ENCODE peak calls at places on chromosome 17, in five cellular contexts. One of them, this sample, is unnamed.
A peak's percentile ranks its signal among the peaks of the same experiment; 100 is the strongest.

GRCh38 chr17:77494664-77495435 is 354.1 kb downstream of the SEC14L1 start:
- DNase-seq in CD8-positive, alpha-beta T cell: peak; percentile 74
- DNase-seq in A549: peak; percentile 77
- DNase-seq in ascending aorta: no peak
- DNase-seq in endothelial cell of umbilical vein: peak; percentile 60
- DNase-seq in this sample: peak; percentile 49

GRCh38 chr17:66275651-66276050 is 26.8 kb upstream of the PRKCA start:
- DNase-seq in CD8-positive, alpha-beta T cell: no peak
- DNase-seq in A549: peak; percentile 97
- DNase-seq in ascending aorta: peak; percentile 24
- DNase-seq in endothelial cell of umbilical vein: peak; percentile 90
- DNase-seq in this sample: peak; percentile 72

GRCh38 chr17:45869676-45870341 is 24.5 kb upstream of the MAPT start:
- DNase-seq in CD8-positive, alpha-beta T cell: no peak
- DNase-seq in A549: no peak
- DNase-seq in ascending aorta: no peak
- DNase-seq in endothelial cell of umbilical vein: no peak
- DNase-seq in this sample: no peak

GRCh38 chr17:82231562-82232321 is 2.9 kb downstream of the SLC16A3 start:
- DNase-seq in CD8-positive, alpha-beta T cell: no peak
- DNase-seq in A549: peak; percentile 93
- DNase-seq in ascending aorta: peak; percentile 54
- DNase-seq in endothelial cell of umbilical vein: peak; percentile 35
- DNase-seq in this sample: no peak

GRCh38 chr17:29573558-29573870 is 5.0 kb downstream of the TP53I13 start:
- DNase-seq in CD8-positive, alpha-beta T cell: no peak
- DNase-seq in A549: no peak
- DNase-seq in ascending aorta: no peak
- DNase-seq in endothelial cell of umbilical vein: no peak
- DNase-seq in this sample: no peak

GRCh38 chr17:75779250-75779986 is 5.2 kb upstream of the UNK start:
- DNase-seq in CD8-positive, alpha-beta T cell: peak; percentile 91
- DNase-seq in A549: peak; percentile 100
- DNase-seq in ascending aorta: peak; percentile 95
- DNase-seq in endothelial cell of umbilical vein: peak; percentile 100
- DNase-seq in this sample: peak; percentile 94

GRCh38 chr17:45841883-45842525 is 2.7 kb upstream of the SPPL2C start:
- DNase-seq in CD8-positive, alpha-beta T cell: no peak
- DNase-seq in A549: no peak
- DNase-seq in ascending aorta: no peak
- DNase-seq in endothelial cell of umbilical vein: no peak
- DNase-seq in this sample: no peak

GRCh38 chr17:28145348-28145747 is 102.9 kb downstream of the NLK start:
- DNase-seq in CD8-positive, alpha-beta T cell: no peak
- DNase-seq in A549: no peak
- DNase-seq in ascending aorta: no peak
- DNase-seq in endothelial cell of umbilical vein: no peak
- DNase-seq in this sample: no peak

GRCh38 chr17:49880291-49881053 is 32.6 kb upstream of the TAC4 start:
- DNase-seq in CD8-positive, alpha-beta T cell: peak; percentile 61
- DNase-seq in A549: peak; percentile 84
- DNase-seq in ascending aorta: no peak
- DNase-seq in endothelial cell of umbilical vein: peak; percentile 54
- DNase-seq in this sample: no peak

GRCh38 chr17:68570531-68570930 is 30.6 kb downstream of the FAM20A start:
- DNase-seq in CD8-positive, alpha-beta T cell: no peak
- DNase-seq in A549: no peak
- DNase-seq in ascending aorta: no peak
- DNase-seq in endothelial cell of umbilical vein: no peak
- DNase-seq in this sample: no peak

GRCh38 chr17:27462149-27462548 is 5.9 kb downstream of the KSR1 start:
- DNase-seq in CD8-positive, alpha-beta T cell: no peak
- DNase-seq in A549: no peak
- DNase-seq in ascending aorta: no peak
- DNase-seq in endothelial cell of umbilical vein: no peak
- DNase-seq in this sample: no peak

GRCh38 chr17:75684924-75685323 is 17.8 kb downstream of the SAP30BP start:
- DNase-seq in CD8-positive, alpha-beta T cell: no peak
- DNase-seq in A549: peak; percentile 82
- DNase-seq in ascending aorta: no peak
- DNase-seq in endothelial cell of umbilical vein: no peak
- DNase-seq in this sample: no peak

GRCh38 chr17:12627177-12627629 is 38.5 kb upstream of the MYOCD start:
- DNase-seq in CD8-positive, alpha-beta T cell: no peak
- DNase-seq in A549: peak; percentile 100
- DNase-seq in ascending aorta: peak; percentile 80
- DNase-seq in endothelial cell of umbilical vein: no peak
- DNase-seq in this sample: peak; percentile 89

GRCh38 chr17:15951368-15952047 is 6.6 kb downstream of the ADORA2B start:
- DNase-seq in CD8-positive, alpha-beta T cell: no peak
- DNase-seq in A549: no peak
- DNase-seq in ascending aorta: no peak
- DNase-seq in endothelial cell of umbilical vein: no peak
- DNase-seq in this sample: no peak

DNA sequence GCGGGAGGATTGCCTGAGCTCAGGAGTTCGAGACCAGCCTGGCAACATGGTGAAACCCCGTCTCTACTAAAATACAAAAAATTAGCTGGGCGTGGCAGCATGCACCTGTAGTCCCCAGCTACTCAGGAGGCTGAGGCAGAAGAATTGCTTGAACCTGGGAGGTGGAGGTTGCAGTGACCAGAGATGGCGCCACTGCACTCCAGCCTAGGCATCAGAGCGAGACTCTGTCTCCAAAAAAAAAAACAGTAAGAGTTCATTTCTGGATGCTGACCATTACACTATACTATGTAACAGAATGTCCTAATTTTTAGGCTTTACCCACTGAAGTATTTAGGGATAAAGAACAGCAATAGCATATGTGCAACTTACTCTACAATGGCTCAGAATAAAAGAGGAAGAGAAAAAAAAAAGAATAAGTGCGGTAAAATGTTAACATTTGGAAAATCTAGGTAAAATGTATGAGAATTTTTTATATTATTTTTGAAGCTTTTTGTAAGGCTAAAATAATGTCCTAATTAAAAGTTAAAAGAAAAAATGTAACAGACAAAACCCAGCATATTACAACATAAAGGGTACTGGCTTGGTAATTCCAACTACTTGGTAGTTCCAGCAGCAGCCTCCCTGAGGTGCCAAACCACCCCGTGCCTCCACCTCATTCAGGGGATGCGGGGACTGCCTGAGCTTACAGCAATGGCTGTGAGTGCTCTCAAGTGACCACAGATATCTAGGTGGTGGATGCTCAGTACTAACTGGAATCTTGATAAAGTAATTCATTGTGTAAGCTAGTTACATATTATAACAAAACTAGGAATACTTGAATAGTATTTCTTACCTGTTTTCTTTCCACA is 10.9 kb downstream of the COPS3 start:
- DNase-seq in CD8-positive, alpha-beta T cell: no peak
- DNase-seq in A549: peak; percentile 46
- DNase-seq in ascending aorta: no peak
- DNase-seq in endothelial cell of umbilical vein: peak; percentile 9
- DNase-seq in this sample: no peak
- TF ChIP-seq CTCF in CD8-positive, alpha-beta T cell: peak; percentile 29
- TF ChIP-seq CTCF in A549: peak; percentile 48
- TF ChIP-seq CTCF in ascending aorta: no peak
- TF ChIP-seq CTCF in endothelial cell of umbilical vein: peak; percentile 39
- TF ChIP-seq CTCF in this sample: no peak

GRCh38 chr17:1030684-1031557 is 34.0 kb downstream of the TIMM22 start:
- DNase-seq in CD8-positive, alpha-beta T cell: no peak
- DNase-seq in A549: no peak
- DNase-seq in ascending aorta: no peak
- DNase-seq in endothelial cell of umbilical vein: no peak
- DNase-seq in this sample: no peak
- H3K4me3 ChIP-seq in CD8-positive, alpha-beta T cell: no peak overlapping the region
- H3K4me3 ChIP-seq in A549: no peak overlapping the region
- H3K4me3 ChIP-seq in ascending aorta: peak overlapping the region; percentile 51
- H3K4me3 ChIP-seq in endothelial cell of umbilical vein: no peak overlapping the region
- H3K4me3 ChIP-seq in this sample: peak overlapping the region; percentile 67

GRCh38 chr17:64218066-64218465 is 45.0 kb downstream of the TEX2 start:
- DNase-seq in CD8-positive, alpha-beta T cell: no peak
- DNase-seq in A549: no peak
- DNase-seq in ascending aorta: no peak
- DNase-seq in endothelial cell of umbilical vein: no peak
- DNase-seq in this sample: no peak

GRCh38 chr17:64214950-64215349 is 48.1 kb downstream of the TEX2 start:
- DNase-seq in CD8-positive, alpha-beta T cell: no peak
- DNase-seq in A549: no peak
- DNase-seq in ascending aorta: no peak
- DNase-seq in endothelial cell of umbilical vein: no peak
- DNase-seq in this sample: no peak

GRCh38 chr17:64216030-64216384 is 47.1 kb downstream of the TEX2 start:
- DNase-seq in CD8-positive, alpha-beta T cell: no peak
- DNase-seq in A549: no peak
- DNase-seq in ascending aorta: no peak
- DNase-seq in endothelial cell of umbilical vein: peak; percentile 76
- DNase-seq in this sample: no peak

GRCh38 chr17:64216385-64217248 is 46.4 kb downstream of the TEX2 start:
- DNase-seq in CD8-positive, alpha-beta T cell: no peak
- DNase-seq in A549: no peak
- DNase-seq in ascending aorta: no peak
- DNase-seq in endothelial cell of umbilical vein: peak; percentile 75
- DNase-seq in this sample: no peak

DNA sequence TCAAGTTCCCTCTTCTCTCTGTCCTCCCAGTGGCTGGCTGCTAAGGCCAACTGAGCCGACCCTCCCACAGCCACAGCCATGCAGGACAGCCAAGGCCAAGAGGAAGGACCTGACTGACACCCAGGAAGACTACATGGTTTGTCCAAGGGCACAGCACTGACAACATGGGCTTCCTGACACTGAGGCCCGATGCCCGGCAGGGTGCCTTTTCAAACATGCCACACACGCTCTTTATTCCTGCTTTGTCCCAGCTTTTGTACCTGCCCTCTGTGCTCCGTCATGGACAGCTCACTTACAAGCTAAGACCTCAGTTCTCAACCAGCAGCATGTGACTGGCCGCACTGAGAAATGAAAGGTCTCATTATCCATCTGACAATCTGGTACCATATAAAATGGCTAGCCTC is 45.8 kb downstream of the TEX2 start:
- DNase-seq in CD8-positive, alpha-beta T cell: no peak
- DNase-seq in A549: no peak
- DNase-seq in ascending aorta: no peak
- DNase-seq in endothelial cell of umbilical vein: no peak
- DNase-seq in this sample: no peak
- H3K4me1 ChIP-seq in CD8-positive, alpha-beta T cell: peaks cover 20% of the 10 kb centered on the region
- H3K4me1 ChIP-seq in A549: no peaks in the 10 kb centered on the region
- H3K4me1 ChIP-seq in ascending aorta: peaks cover 11% of the 10 kb centered on the region
- H3K4me1 ChIP-seq in endothelial cell of umbilical vein: peaks cover 28% of the 10 kb centered on the region
- H3K4me1 ChIP-seq in this sample: peaks cover 33% of the 10 kb centered on the region

GRCh38 chr17:73210002-73210678 is 17.3 kb downstream of the COG1 start:
- DNase-seq in CD8-positive, alpha-beta T cell: no peak
- DNase-seq in A549: no peak
- DNase-seq in ascending aorta: no peak
- DNase-seq in endothelial cell of umbilical vein: no peak
- DNase-seq in this sample: no peak
- TF ChIP-seq CTCF in CD8-positive, alpha-beta T cell: no peak
- TF ChIP-seq CTCF in A549: peak; percentile 24
- TF ChIP-seq CTCF in ascending aorta: no peak
- TF ChIP-seq CTCF in endothelial cell of umbilical vein: peak; percentile 21
- TF ChIP-seq CTCF in this sample: peak; percentile 36

GRCh38 chr17:7882629-7883028 is 6.0 kb upstream of the CHD3 start:
- DNase-seq in CD8-positive, alpha-beta T cell: no peak
- DNase-seq in A549: no peak
- DNase-seq in ascending aorta: no peak
- DNase-seq in endothelial cell of umbilical vein: peak; percentile 6
- DNase-seq in this sample: no peak
- H3K4me3 ChIP-seq in CD8-positive, alpha-beta T cell: no peak overlapping the region
- H3K4me3 ChIP-seq in A549: no peak overlapping the region
- H3K4me3 ChIP-seq in ascending aorta: no peak overlapping the region
- H3K4me3 ChIP-seq in endothelial cell of umbilical vein: no peak overlapping the region
- H3K4me3 ChIP-seq in this sample: no peak overlapping the region

GRCh38 chr17:79793924-79794304 is 3.0 kb downstream of the CBX8 start:
- DNase-seq in CD8-positive, alpha-beta T cell: no peak
- DNase-seq in A549: peak; percentile 87
- DNase-seq in ascending aorta: no peak
- DNase-seq in endothelial cell of umbilical vein: peak; percentile 39
- DNase-seq in this sample: no peak
- H3K4me1 ChIP-seq in CD8-positive, alpha-beta T cell: peaks cover 48% of the 10 kb centered on the region
- H3K4me1 ChIP-seq in A549: peaks cover 42% of the 10 kb centered on the region
- H3K4me1 ChIP-seq in ascending aorta: peaks cover 19% of the 10 kb centered on the region
- H3K4me1 ChIP-seq in endothelial cell of umbilical vein: peaks cover 19% of the 10 kb centered on the region
- H3K4me1 ChIP-seq in this sample: peaks cover 27% of the 10 kb centered on the region

GRCh38 chr17:61409301-61410099 is 9.9 kb downstream of the TBX2 start:
- DNase-seq in CD8-positive, alpha-beta T cell: no peak
- DNase-seq in A549: peak; percentile 75
- DNase-seq in ascending aorta: peak; percentile 7
- DNase-seq in endothelial cell of umbilical vein: no peak
- DNase-seq in this sample: no peak
- TF ChIP-seq CTCF in CD8-positive, alpha-beta T cell: no peak
- TF ChIP-seq CTCF in A549: peak; percentile 96
- TF ChIP-seq CTCF in ascending aorta: peak; percentile 68
- TF ChIP-seq CTCF in endothelial cell of umbilical vein: peak; percentile 63
- TF ChIP-seq CTCF in this sample: peak; percentile 28

DNA sequence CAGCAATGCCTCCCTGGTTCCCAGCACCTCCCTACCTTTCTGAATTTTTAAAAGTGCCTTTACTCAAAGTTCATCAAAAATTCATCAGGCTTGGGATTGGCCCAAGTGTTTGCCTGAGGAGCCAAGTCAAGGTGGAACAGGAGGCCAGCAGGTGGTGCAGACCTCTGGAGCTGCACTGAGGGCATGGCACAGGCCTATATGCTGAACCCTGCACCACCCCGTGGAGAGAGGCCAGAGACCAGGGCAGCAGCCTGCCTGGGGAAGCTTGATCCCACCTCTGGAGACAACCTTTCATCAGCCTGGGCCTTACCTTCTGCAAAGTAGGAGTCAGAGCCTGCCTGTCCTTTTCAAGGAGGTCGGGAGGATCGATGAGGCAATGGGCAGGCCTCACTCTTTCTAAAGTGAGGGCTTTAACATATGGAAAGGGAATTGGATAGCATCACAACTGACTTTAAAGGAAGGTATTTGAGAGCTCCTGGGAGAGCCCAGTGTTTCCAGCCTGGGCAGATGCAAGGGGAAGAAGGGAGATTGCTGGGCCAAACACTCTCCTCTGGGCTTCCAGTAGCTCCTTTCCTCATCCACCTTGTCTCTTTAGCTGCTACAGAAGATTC is 31.8 kb upstream of the TMEM132E start:
- DNase-seq in CD8-positive, alpha-beta T cell: no peak
- DNase-seq in A549: no peak
- DNase-seq in ascending aorta: no peak
- DNase-seq in endothelial cell of umbilical vein: no peak
- DNase-seq in this sample: no peak
- H3K4me3 ChIP-seq in CD8-positive, alpha-beta T cell: no peak overlapping the region
- H3K4me3 ChIP-seq in A549: no peak overlapping the region
- H3K4me3 ChIP-seq in ascending aorta: no peak overlapping the region
- H3K4me3 ChIP-seq in endothelial cell of umbilical vein: no peak overlapping the region
- H3K4me3 ChIP-seq in this sample: no peak overlapping the region